ENCODE peak calls at places on chromosomes 2 and 18, in six cellular contexts. One of them, this sample, is unnamed.

GRCh38 chr2:181140414-181140813 is 160.0 kb downstream of the UBE2E3 start:
- DNase-seq in stimulated activated CD8-positive, alpha-beta memory T cell treated with anti-CD3 and anti-CD28 coated beads, Interleukin-4, amount 100 ng/mL, for 48 hours: no peak
- DNase-seq in NCI-H2081 treated with DMSO at 0.1 percent for 48 hours: peak; percentile 53
- DNase-seq in ecto neural progenitor cell: no peak
- DNase-seq in EL: no peak
- DNase-seq in HuH-7: no peak
- DNase-seq in this sample: peak; percentile 53

GRCh38 chr2:10668402-10669012 is 21.3 kb downstream of the NOL10 start:
- DNase-seq in EL: peak; percentile 62
- DNase-seq in stimulated activated CD8-positive, alpha-beta memory T cell treated with anti-CD3 and anti-CD28 coated beads, Interleukin-4, amount 100 ng/mL, for 48 hours: no peak
- DNase-seq in ecto neural progenitor cell: no peak
- DNase-seq in HuH-7: no peak
- DNase-seq in NCI-H2081 treated with DMSO at 0.1 percent for 48 hours: peak; percentile 37
- DNase-seq in this sample: no peak

GRCh38 chr2:232315049-232315922 is 63.3 kb upstream of the ALPP start:
- DNase-seq in HuH-7: no peak
- DNase-seq in ecto neural progenitor cell: no peak
- DNase-seq in NCI-H2081 treated with DMSO at 0.1 percent for 48 hours: no peak
- DNase-seq in EL: peak; percentile 89
- DNase-seq in stimulated activated CD8-positive, alpha-beta memory T cell treated with anti-CD3 and anti-CD28 coated beads, Interleukin-4, amount 100 ng/mL, for 48 hours: peak; percentile 78
- DNase-seq in this sample: peak; percentile 87

GRCh38 chr2:74278176-74278575 is 65.0 kb downstream of the SLC4A5 start:
- DNase-seq in HuH-7: no peak
- DNase-seq in NCI-H2081 treated with DMSO at 0.1 percent for 48 hours: no peak
- DNase-seq in stimulated activated CD8-positive, alpha-beta memory T cell treated with anti-CD3 and anti-CD28 coated beads, Interleukin-4, amount 100 ng/mL, for 48 hours: no peak
- DNase-seq in EL: no peak
- DNase-seq in ecto neural progenitor cell: no peak
- DNase-seq in this sample: no peak

GRCh38 chr2:230714122-230714453 is 1.4 kb downstream of the CAB39 start:
- DNase-seq in NCI-H2081 treated with DMSO at 0.1 percent for 48 hours: no peak
- DNase-seq in ecto neural progenitor cell: no peak
- DNase-seq in HuH-7: peak; percentile 58
- DNase-seq in EL: peak; percentile 80
- DNase-seq in stimulated activated CD8-positive, alpha-beta memory T cell treated with anti-CD3 and anti-CD28 coated beads, Interleukin-4, amount 100 ng/mL, for 48 hours: no peak
- DNase-seq in this sample: no peak

GRCh38 chr2:197786010-197786877 is 1.1 kb upstream of the BOLL start:
- DNase-seq in HuH-7: no peak
- DNase-seq in NCI-H2081 treated with DMSO at 0.1 percent for 48 hours: no peak
- DNase-seq in EL: peak; percentile 13
- DNase-seq in stimulated activated CD8-positive, alpha-beta memory T cell treated with anti-CD3 and anti-CD28 coated beads, Interleukin-4, amount 100 ng/mL, for 48 hours: peak; percentile 79
- DNase-seq in ecto neural progenitor cell: peak; percentile 83
- DNase-seq in this sample: peak; percentile 80

GRCh38 chr2:16261071-16261470 is 320.7 kb downstream of the MYCN start:
- DNase-seq in HuH-7: no peak
- DNase-seq in NCI-H2081 treated with DMSO at 0.1 percent for 48 hours: no peak
- DNase-seq in EL: no peak
- DNase-seq in stimulated activated CD8-positive, alpha-beta memory T cell treated with anti-CD3 and anti-CD28 coated beads, Interleukin-4, amount 100 ng/mL, for 48 hours: no peak
- DNase-seq in ecto neural progenitor cell: no peak
- DNase-seq in this sample: no peak

GRCh38 chr2:177171418-177171865 is 41.2 kb upstream of the HNRNPA3 start:
- DNase-seq in NCI-H2081 treated with DMSO at 0.1 percent for 48 hours: no peak
- DNase-seq in EL: no peak
- DNase-seq in stimulated activated CD8-positive, alpha-beta memory T cell treated with anti-CD3 and anti-CD28 coated beads, Interleukin-4, amount 100 ng/mL, for 48 hours: no peak
- DNase-seq in ecto neural progenitor cell: no peak
- DNase-seq in HuH-7: no peak
- DNase-seq in this sample: no peak

GRCh38 chr2:66962625-66963207 is 434.4 kb upstream of the ETAA1 start:
- DNase-seq in EL: no peak
- DNase-seq in stimulated activated CD8-positive, alpha-beta memory T cell treated with anti-CD3 and anti-CD28 coated beads, Interleukin-4, amount 100 ng/mL, for 48 hours: no peak
- DNase-seq in HuH-7: no peak
- DNase-seq in ecto neural progenitor cell: peak; percentile 49
- DNase-seq in NCI-H2081 treated with DMSO at 0.1 percent for 48 hours: no peak
- DNase-seq in this sample: no peak

GRCh38 chr2:129934044-129934822 is 45.2 kb upstream of the RAB6C start:
- DNase-seq in HuH-7: no peak
- DNase-seq in NCI-H2081 treated with DMSO at 0.1 percent for 48 hours: no peak
- DNase-seq in EL: peak; percentile 13
- DNase-seq in ecto neural progenitor cell: no peak
- DNase-seq in stimulated activated CD8-positive, alpha-beta memory T cell treated with anti-CD3 and anti-CD28 coated beads, Interleukin-4, amount 100 ng/mL, for 48 hours: no peak
- DNase-seq in this sample: no peak

GRCh38 chr2:187302146-187302545 is 145.9 kb downstream of the CALCRL start:
- DNase-seq in EL: no peak
- DNase-seq in ecto neural progenitor cell: no peak
- DNase-seq in HuH-7: no peak
- DNase-seq in NCI-H2081 treated with DMSO at 0.1 percent for 48 hours: no peak
- DNase-seq in stimulated activated CD8-positive, alpha-beta memory T cell treated with anti-CD3 and anti-CD28 coated beads, Interleukin-4, amount 100 ng/mL, for 48 hours: no peak
- DNase-seq in this sample: no peak

GRCh38 chr2:1627628-1628371 is 116.5 kb downstream of the PXDN start:
- DNase-seq in ecto neural progenitor cell: no peak
- DNase-seq in NCI-H2081 treated with DMSO at 0.1 percent for 48 hours: no peak
- DNase-seq in stimulated activated CD8-positive, alpha-beta memory T cell treated with anti-CD3 and anti-CD28 coated beads, Interleukin-4, amount 100 ng/mL, for 48 hours: no peak
- DNase-seq in EL: no peak
- DNase-seq in HuH-7: no peak
- DNase-seq in this sample: no peak

GRCh38 chr2:113283704-113284284 is 5.1 kb upstream of the PAX8 start:
- DNase-seq in EL: peak; percentile 96
- DNase-seq in NCI-H2081 treated with DMSO at 0.1 percent for 48 hours: no peak
- DNase-seq in ecto neural progenitor cell: no peak
- DNase-seq in stimulated activated CD8-positive, alpha-beta memory T cell treated with anti-CD3 and anti-CD28 coated beads, Interleukin-4, amount 100 ng/mL, for 48 hours: no peak
- DNase-seq in HuH-7: no peak
- DNase-seq in this sample: no peak

GRCh38 chr2:241898681-241899270 is 29.2 kb downstream of the RTP5 start:
- DNase-seq in ecto neural progenitor cell: no peak
- DNase-seq in HuH-7: no peak
- DNase-seq in NCI-H2081 treated with DMSO at 0.1 percent for 48 hours: no peak
- DNase-seq in EL: no peak
- DNase-seq in stimulated activated CD8-positive, alpha-beta memory T cell treated with anti-CD3 and anti-CD28 coated beads, Interleukin-4, amount 100 ng/mL, for 48 hours: peak; percentile 10
- DNase-seq in this sample: no peak

GRCh38 chr18:2970762-2971659 is 41.9 kb downstream of the LPIN2 start:
- DNase-seq in stimulated activated CD8-positive, alpha-beta memory T cell treated with anti-CD3 and anti-CD28 coated beads, Interleukin-4, amount 100 ng/mL, for 48 hours: peak; percentile 68
- DNase-seq in NCI-H2081 treated with DMSO at 0.1 percent for 48 hours: no peak
- DNase-seq in HuH-7: no peak
- DNase-seq in EL: no peak
- DNase-seq in ecto neural progenitor cell: no peak
- DNase-seq in this sample: no peak

GRCh38 chr2:218982312-218983262 is 2.4 kb downstream of the FEV start:
- DNase-seq in stimulated activated CD8-positive, alpha-beta memory T cell treated with anti-CD3 and anti-CD28 coated beads, Interleukin-4, amount 100 ng/mL, for 48 hours: no peak
- DNase-seq in EL: no peak
- DNase-seq in ecto neural progenitor cell: no peak
- DNase-seq in HuH-7: no peak
- DNase-seq in NCI-H2081 treated with DMSO at 0.1 percent for 48 hours: no peak
- DNase-seq in this sample: no peak

GRCh38 chr2:229273384-229274338 is 2.6 kb upstream of the PID1 start:
- DNase-seq in EL: peak; percentile 81
- DNase-seq in NCI-H2081 treated with DMSO at 0.1 percent for 48 hours: peak; percentile 89
- DNase-seq in HuH-7: peak; percentile 81
- DNase-seq in stimulated activated CD8-positive, alpha-beta memory T cell treated with anti-CD3 and anti-CD28 coated beads, Interleukin-4, amount 100 ng/mL, for 48 hours: no peak
- DNase-seq in ecto neural progenitor cell: peak; percentile 62
- DNase-seq in this sample: no peak

GRCh38 chr18:27546991-27547390 is 361.9 kb upstream of the CHST9 start:
- DNase-seq in ecto neural progenitor cell: no peak
- DNase-seq in HuH-7: no peak
- DNase-seq in NCI-H2081 treated with DMSO at 0.1 percent for 48 hours: no peak
- DNase-seq in EL: no peak
- DNase-seq in stimulated activated CD8-positive, alpha-beta memory T cell treated with anti-CD3 and anti-CD28 coated beads, Interleukin-4, amount 100 ng/mL, for 48 hours: no peak
- DNase-seq in this sample: no peak

GRCh38 chr2:20622296-20622686 is 28.6 kb downstream of the HS1BP3 start:
- DNase-seq in stimulated activated CD8-positive, alpha-beta memory T cell treated with anti-CD3 and anti-CD28 coated beads, Interleukin-4, amount 100 ng/mL, for 48 hours: no peak
- DNase-seq in HuH-7: no peak
- DNase-seq in ecto neural progenitor cell: no peak
- DNase-seq in EL: no peak
- DNase-seq in NCI-H2081 treated with DMSO at 0.1 percent for 48 hours: no peak
- DNase-seq in this sample: peak; percentile 25

GRCh38 chr2:12069139-12069538 is 322.7 kb downstream of the LPIN1 start:
- DNase-seq in stimulated activated CD8-positive, alpha-beta memory T cell treated with anti-CD3 and anti-CD28 coated beads, Interleukin-4, amount 100 ng/mL, for 48 hours: no peak
- DNase-seq in NCI-H2081 treated with DMSO at 0.1 percent for 48 hours: no peak
- DNase-seq in ecto neural progenitor cell: no peak
- DNase-seq in HuH-7: no peak
- DNase-seq in EL: no peak
- DNase-seq in this sample: no peak